ENCODE peak calls at places on chromosomes 6 and 20, in six cellular contexts. K is neural crest cell, I is mucosa of gallbladder, M is MM.1S, G is NB4, R is breast epithelium. N is an unnamed sample.

GRCh38 chr6:35417979-35418661 is 34.0 kb upstream of the FANCE start:
- DNase-seq in K (no peak), R (no peak), G (peak), I (no peak), M (no peak), N (no peak)

GRCh38 chr20:62985089-62985778 is 21.5 kb downstream of the BHLHE23 start:
- DNase-seq in M (peak), K (no peak), R (no peak), I (no peak), G (no peak), N (no peak)

GRCh38 chr6:93327857-93328256 is 91.5 kb downstream of the EPHA7 start:
- DNase-seq in K (no peak), I (no peak), G (no peak), R (no peak), M (no peak), N (no peak)

GRCh38 chr6:47162793-47163192 is 120.7 kb upstream of the ADGRF1 start:
- DNase-seq in M (no peak), R (no peak), G (peak), K (no peak), I (no peak), N (no peak)

GRCh38 chr20:41006126-41006935 is 22.3 kb upstream of the TOP1 start:
- DNase-seq in M (no peak), R (no peak), G (no peak), K (no peak), I (no peak), N (no peak)

GRCh38 chr6:137094411-137095008 is 49.7 kb upstream of the IL20RA start:
- DNase-seq in I (peak), G (peak), R (no peak), K (peak), M (peak), N (no peak)

GRCh38 chr20:50029697-50030428 is 47.1 kb downstream of the SNAI1 start:
- DNase-seq in R (no peak), G (peak), K (no peak), M (no peak), I (peak), N (no peak)

GRCh38 chr20:57930328-57930727 is 220.5 kb upstream of the PMEPA1 start:
- DNase-seq in K (no peak), M (no peak), R (peak), G (no peak), I (no peak), N (no peak)

GRCh38 chr6:140485740-140486467 is 1111.5 kb upstream of the CITED2 start:
- DNase-seq in R (no peak), G (peak), I (no peak), K (no peak), M (no peak), N (no peak)

GRCh38 chr6:126372626-126373025 is 32.7 kb downstream of the CENPW start:
- DNase-seq in R (no peak), G (no peak), K (no peak), M (no peak), I (no peak), N (no peak)

GRCh38 chr20:62598761-62599194 is 43.5 kb upstream of the SLCO4A1 start:
- DNase-seq in I (no peak), K (no peak), R (no peak), G (peak), M (no peak), N (peak)